ENCODE peak calls at places on chromosomes 5 and 9, in seven cellular contexts. V is foreskin melanocyte; K is T-helper 22 cell; C is kidney epithelial cell; H is sciatic nerve; Q is T-cell; N is stimulated activated CD4-positive, alpha-beta T cell treated with anti-CD3 and anti-CD28 coated beads, Interleukin-15, amount 100 ng/mL, for 1 hour. F is an unnamed sample.

GRCh38 chr9:75941577-75942311 is 51.3 kb downstream of the PCSK5 start:
- DNase-seq in V (no peak), K (no peak), N (no peak), Q (no peak), H (no peak), C (no peak), F (no peak)

GRCh38 chr9:113708821-113709713 is 167.0 kb upstream of the ZNF618 start:
- DNase-seq in N (no peak), H (peak; percentile 25), Q (no peak), V (no peak), C (no peak), K (no peak), F (no peak)

GRCh38 chr5:152124413-152125082 is 199.9 kb upstream of the GLRA1 start:
- DNase-seq in C (no peak), V (no peak), H (no peak), N (no peak), K (no peak), Q (no peak), F (no peak)

GRCh38 chr5:56286015-56286992 is 53.2 kb upstream of the ANKRD55 start:
- DNase-seq in C (no peak), V (no peak), K (no peak), H (no peak), N (no peak), Q (no peak), F (no peak)

GRCh38 chr5:14160116-14160515 is 17.0 kb downstream of the TRIO start:
- DNase-seq in N (no peak), K (no peak), H (no peak), V (no peak), Q (no peak), C (no peak), F (no peak)

GRCh38 chr9:134517069-134517680 is 124.4 kb upstream of the COL5A1 start:
- DNase-seq in V (no peak), C (no peak), Q (no peak), K (no peak), H (no peak), N (no peak), F (no peak)

GRCh38 chr9:14827805-14828204 is 82.4 kb downstream of the FREM1 start:
- DNase-seq in H (no peak), C (no peak), K (no peak), Q (no peak), N (no peak), V (no peak), F (no peak)

GRCh38 chr9:20271107-20271506 is 351.2 kb downstream of the MLLT3 start:
- DNase-seq in C (no peak), H (no peak), K (no peak), V (no peak), Q (no peak), N (no peak), F (no peak)

GRCh38 chr5:141507387-141508091 is 18.7 kb downstream of the PCDHGC5 start:
- DNase-seq in N (no peak), K (no peak), Q (no peak), C (no peak), H (peak; percentile 85), V (no peak), F (no peak)

GRCh38 chr5:156273325-156273724 is 53.6 kb upstream of the SGCD start:
- DNase-seq in K (no peak), C (no peak), Q (no peak), N (no peak), H (no peak), V (no peak), F (no peak)

GRCh38 chr5:150661821-150662596 is 958 bp downstream of the MYOZ3 start:
- DNase-seq in C (no peak), K (no peak), V (no peak), N (no peak), Q (no peak), H (no peak), F (no peak)

GRCh38 chr9:79395691-79396558 is 175.8 kb upstream of the TLE4 start:
- DNase-seq in K (no peak), N (no peak), H (no peak), C (no peak), Q (no peak), V (no peak), F (no peak)

GRCh38 chr5:136066705-136067271 is 38.0 kb downstream of the TGFBI start:
- DNase-seq in N (no peak), C (no peak), V (no peak), Q (no peak), K (no peak), H (no peak), F (no peak)

GRCh38 chr5:97231025-97231636 is 48.1 kb upstream of the RIOK2 start:
- DNase-seq in C (peak; percentile 48), Q (peak; percentile 34), H (no peak), V (peak; percentile 65), N (no peak), K (no peak), F (peak; percentile 55)

GRCh38 chr9:134031071-134031470 is 5.8 kb downstream of the BRD3OS start:
- DNase-seq in K (no peak), N (no peak), C (no peak), Q (no peak), V (no peak), H (peak; percentile 45), F (no peak)